ENCODE peak calls at places on chromosome 22, in eight cellular contexts. One of them, this sample, is unnamed.

GRCh38 chr22:32781695-32782094 is 19.8 kb upstream of the TIMP3 start:
- DNase-seq in CD8-positive, alpha-beta T cell: no peak
- DNase-seq in upper lobe of right lung: no peak
- DNase-seq in LNCaP clone FGC: no peak
- DNase-seq in AG09309: no peak
- DNase-seq in cardiac fibroblast: peak; percentile 59
- DNase-seq in left ventricle myocardium inferior: no peak
- DNase-seq in OCI-LY7: no peak
- DNase-seq in this sample: no peak

GRCh38 chr22:26385164-26385563 is 43.9 kb upstream of the ASPHD2 start:
- DNase-seq in LNCaP clone FGC: no peak
- DNase-seq in upper lobe of right lung: no peak
- DNase-seq in AG09309: no peak
- DNase-seq in cardiac fibroblast: no peak
- DNase-seq in OCI-LY7: no peak
- DNase-seq in CD8-positive, alpha-beta T cell: no peak
- DNase-seq in left ventricle myocardium inferior: no peak
- DNase-seq in this sample: no peak

GRCh38 chr22:32541481-32541880 is 66.9 kb downstream of the FBXO7 start:
- DNase-seq in AG09309: no peak
- DNase-seq in left ventricle myocardium inferior: no peak
- DNase-seq in CD8-positive, alpha-beta T cell: no peak
- DNase-seq in cardiac fibroblast: no peak
- DNase-seq in LNCaP clone FGC: no peak
- DNase-seq in OCI-LY7: no peak
- DNase-seq in upper lobe of right lung: no peak
- DNase-seq in this sample: no peak

GRCh38 chr22:46060292-46061123 is 83.5 kb upstream of the WNT7B start:
- DNase-seq in AG09309: no peak
- DNase-seq in cardiac fibroblast: no peak
- DNase-seq in CD8-positive, alpha-beta T cell: no peak
- DNase-seq in LNCaP clone FGC: no peak
- DNase-seq in upper lobe of right lung: no peak
- DNase-seq in OCI-LY7: no peak
- DNase-seq in left ventricle myocardium inferior: no peak
- DNase-seq in this sample: no peak

GRCh38 chr22:46377566-46378498 is 42.3 kb downstream of the TRMU start:
- DNase-seq in left ventricle myocardium inferior: no peak
- DNase-seq in OCI-LY7: no peak
- DNase-seq in AG09309: no peak
- DNase-seq in upper lobe of right lung: peak; percentile 93
- DNase-seq in CD8-positive, alpha-beta T cell: no peak
- DNase-seq in LNCaP clone FGC: no peak
- DNase-seq in cardiac fibroblast: peak; percentile 18
- DNase-seq in this sample: no peak

GRCh38 chr22:46183733-46184132 is 33.4 kb downstream of the PPARA start:
- DNase-seq in OCI-LY7: no peak
- DNase-seq in LNCaP clone FGC: no peak
- DNase-seq in AG09309: no peak
- DNase-seq in cardiac fibroblast: no peak
- DNase-seq in CD8-positive, alpha-beta T cell: no peak
- DNase-seq in upper lobe of right lung: no peak
- DNase-seq in left ventricle myocardium inferior: no peak
- DNase-seq in this sample: no peak

GRCh38 chr22:41925783-41926460 is 684 bp downstream of the TNFRSF13C start:
- DNase-seq in cardiac fibroblast: peak; percentile 51
- DNase-seq in upper lobe of right lung: peak; percentile 81
- DNase-seq in LNCaP clone FGC: no peak
- DNase-seq in CD8-positive, alpha-beta T cell: peak; percentile 68
- DNase-seq in OCI-LY7: peak; percentile 78
- DNase-seq in AG09309: no peak
- DNase-seq in left ventricle myocardium inferior: peak; percentile 67
- DNase-seq in this sample: no peak

GRCh38 chr22:35377735-35378134 is 3.2 kb upstream of the HMOX1 start:
- DNase-seq in cardiac fibroblast: no peak
- DNase-seq in OCI-LY7: no peak
- DNase-seq in CD8-positive, alpha-beta T cell: no peak
- DNase-seq in left ventricle myocardium inferior: no peak
- DNase-seq in LNCaP clone FGC: no peak
- DNase-seq in AG09309: no peak
- DNase-seq in upper lobe of right lung: no peak
- DNase-seq in this sample: no peak

GRCh38 chr22:28917747-28918543 is 34.6 kb downstream of the ZNRF3 start:
- DNase-seq in left ventricle myocardium inferior: peak; percentile 28
- DNase-seq in cardiac fibroblast: peak; percentile 46
- DNase-seq in CD8-positive, alpha-beta T cell: no peak
- DNase-seq in OCI-LY7: peak; percentile 40
- DNase-seq in upper lobe of right lung: peak; percentile 67
- DNase-seq in LNCaP clone FGC: no peak
- DNase-seq in AG09309: no peak
- DNase-seq in this sample: no peak

GRCh38 chr22:43222281-43222680 is 35.3 kb upstream of the TTLL12 start:
- DNase-seq in CD8-positive, alpha-beta T cell: no peak
- DNase-seq in upper lobe of right lung: no peak
- DNase-seq in left ventricle myocardium inferior: peak; percentile 66
- DNase-seq in AG09309: no peak
- DNase-seq in OCI-LY7: no peak
- DNase-seq in cardiac fibroblast: no peak
- DNase-seq in LNCaP clone FGC: no peak
- DNase-seq in this sample: no peak

GRCh38 chr22:31757265-31757664 is 3.4 kb downstream of the DEPDC5 start:
- DNase-seq in cardiac fibroblast: peak; percentile 28
- DNase-seq in LNCaP clone FGC: no peak
- DNase-seq in CD8-positive, alpha-beta T cell: no peak
- DNase-seq in OCI-LY7: no peak
- DNase-seq in left ventricle myocardium inferior: no peak
- DNase-seq in AG09309: no peak
- DNase-seq in upper lobe of right lung: no peak
- DNase-seq in this sample: no peak

GRCh38 chr22:29344137-29344536 is 28.6 kb upstream of the RASL10A start:
- DNase-seq in cardiac fibroblast: peak; percentile 88
- DNase-seq in upper lobe of right lung: peak; percentile 87
- DNase-seq in AG09309: peak; percentile 89
- DNase-seq in LNCaP clone FGC: peak; percentile 90
- DNase-seq in CD8-positive, alpha-beta T cell: no peak
- DNase-seq in OCI-LY7: no peak
- DNase-seq in left ventricle myocardium inferior: peak; percentile 78
- DNase-seq in this sample: peak; percentile 62

GRCh38 chr22:17167486-17167885 is 8.4 kb upstream of the HDHD5 start:
- DNase-seq in LNCaP clone FGC: peak; percentile 81
- DNase-seq in CD8-positive, alpha-beta T cell: no peak
- DNase-seq in AG09309: no peak
- DNase-seq in left ventricle myocardium inferior: peak; percentile 73
- DNase-seq in cardiac fibroblast: no peak
- DNase-seq in upper lobe of right lung: no peak
- DNase-seq in OCI-LY7: no peak
- DNase-seq in this sample: no peak

GRCh38 chr22:33321466-33321865 is 263.3 kb upstream of the SYN3 start:
- DNase-seq in CD8-positive, alpha-beta T cell: no peak
- DNase-seq in LNCaP clone FGC: no peak
- DNase-seq in upper lobe of right lung: no peak
- DNase-seq in left ventricle myocardium inferior: no peak
- DNase-seq in OCI-LY7: no peak
- DNase-seq in cardiac fibroblast: no peak
- DNase-seq in AG09309: no peak
- DNase-seq in this sample: no peak

DNA sequence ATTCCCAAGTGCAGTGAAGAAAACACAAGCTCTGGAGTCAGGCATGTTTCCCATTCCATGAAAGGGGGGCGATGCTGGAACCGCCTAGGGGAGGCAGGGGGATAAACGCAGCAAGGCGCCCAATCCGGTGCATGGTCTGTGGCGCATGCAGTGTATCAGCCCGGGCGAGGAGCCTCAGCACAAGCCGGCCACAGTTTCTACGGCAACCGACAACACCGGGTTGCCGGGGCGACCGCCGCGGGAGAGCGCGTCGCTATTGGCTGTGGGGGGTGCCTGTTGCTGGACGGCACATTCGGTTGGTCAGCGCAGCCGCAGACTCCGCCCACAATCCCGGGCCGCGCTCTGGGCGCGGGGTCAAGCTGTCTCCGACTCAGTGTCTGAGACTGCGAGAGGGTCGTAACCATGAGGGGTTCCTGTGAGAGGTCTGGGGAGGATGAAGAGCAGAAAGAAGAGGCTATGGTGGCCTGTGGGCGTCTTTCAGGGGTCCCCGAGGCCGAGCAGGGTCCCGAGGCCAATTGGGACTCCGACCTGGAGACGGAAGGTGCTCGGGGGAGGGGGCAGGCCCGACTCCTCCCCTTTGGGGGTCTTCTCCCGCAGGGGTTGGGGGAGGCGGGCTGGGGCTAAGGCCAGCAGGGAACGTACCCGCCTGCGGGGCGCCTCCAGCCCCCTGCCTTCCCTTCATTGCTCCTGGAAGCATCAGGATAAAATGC is at the start of gene LRRC74B:
- DNase-seq in upper lobe of right lung: peak; percentile 91
- DNase-seq in left ventricle myocardium inferior: peak; percentile 89
- DNase-seq in AG09309: peak; percentile 56
- DNase-seq in LNCaP clone FGC: peak; percentile 48
- DNase-seq in CD8-positive, alpha-beta T cell: peak; percentile 42
- DNase-seq in cardiac fibroblast: peak; percentile 95
- DNase-seq in OCI-LY7: peak; percentile 64
- DNase-seq in this sample: peak; percentile 75
- H3K4me3 ChIP-seq in upper lobe of right lung: peak within 1 kb of the TSS; percentile 34
- H3K4me3 ChIP-seq in left ventricle myocardium inferior: peak within 1 kb of the TSS; percentile 68
- H3K4me3 ChIP-seq in AG09309: peak within 1 kb of the TSS; percentile 63
- H3K4me3 ChIP-seq in LNCaP clone FGC: peak within 1 kb of the TSS; percentile 45
- H3K4me3 ChIP-seq in CD8-positive, alpha-beta T cell: peak within 1 kb of the TSS; percentile 17
- H3K4me3 ChIP-seq in cardiac fibroblast: peak within 1 kb of the TSS; percentile 49
- H3K4me3 ChIP-seq in OCI-LY7: peak within 1 kb of the TSS; percentile 8
- H3K4me3 ChIP-seq in this sample: peak within 1 kb of the TSS; percentile 57

GRCh38 chr22:37533995-37534394 is 14.8 kb upstream of the CARD10 start:
- DNase-seq in left ventricle myocardium inferior: no peak
- DNase-seq in cardiac fibroblast: peak; percentile 85
- DNase-seq in CD8-positive, alpha-beta T cell: no peak
- DNase-seq in OCI-LY7: no peak
- DNase-seq in LNCaP clone FGC: no peak
- DNase-seq in AG09309: no peak
- DNase-seq in upper lobe of right lung: no peak
- DNase-seq in this sample: no peak

GRCh38 chr22:37535159-37535558 is 15.9 kb upstream of the CARD10 start:
- DNase-seq in AG09309: no peak
- DNase-seq in LNCaP clone FGC: no peak
- DNase-seq in CD8-positive, alpha-beta T cell: no peak
- DNase-seq in upper lobe of right lung: no peak
- DNase-seq in cardiac fibroblast: no peak
- DNase-seq in OCI-LY7: no peak
- DNase-seq in left ventricle myocardium inferior: no peak
- DNase-seq in this sample: no peak

GRCh38 chr22:37534445-37534844 is 15.2 kb upstream of the CARD10 start:
- DNase-seq in upper lobe of right lung: no peak
- DNase-seq in left ventricle myocardium inferior: no peak
- DNase-seq in LNCaP clone FGC: no peak
- DNase-seq in CD8-positive, alpha-beta T cell: no peak
- DNase-seq in AG09309: no peak
- DNase-seq in cardiac fibroblast: no peak
- DNase-seq in OCI-LY7: no peak
- DNase-seq in this sample: no peak

GRCh38 chr22:37542959-37543358 is 17.3 kb upstream of the CDC42EP1 start:
- DNase-seq in LNCaP clone FGC: no peak
- DNase-seq in CD8-positive, alpha-beta T cell: no peak
- DNase-seq in AG09309: no peak
- DNase-seq in cardiac fibroblast: no peak
- DNase-seq in upper lobe of right lung: no peak
- DNase-seq in OCI-LY7: no peak
- DNase-seq in left ventricle myocardium inferior: no peak
- DNase-seq in this sample: no peak

DNA sequence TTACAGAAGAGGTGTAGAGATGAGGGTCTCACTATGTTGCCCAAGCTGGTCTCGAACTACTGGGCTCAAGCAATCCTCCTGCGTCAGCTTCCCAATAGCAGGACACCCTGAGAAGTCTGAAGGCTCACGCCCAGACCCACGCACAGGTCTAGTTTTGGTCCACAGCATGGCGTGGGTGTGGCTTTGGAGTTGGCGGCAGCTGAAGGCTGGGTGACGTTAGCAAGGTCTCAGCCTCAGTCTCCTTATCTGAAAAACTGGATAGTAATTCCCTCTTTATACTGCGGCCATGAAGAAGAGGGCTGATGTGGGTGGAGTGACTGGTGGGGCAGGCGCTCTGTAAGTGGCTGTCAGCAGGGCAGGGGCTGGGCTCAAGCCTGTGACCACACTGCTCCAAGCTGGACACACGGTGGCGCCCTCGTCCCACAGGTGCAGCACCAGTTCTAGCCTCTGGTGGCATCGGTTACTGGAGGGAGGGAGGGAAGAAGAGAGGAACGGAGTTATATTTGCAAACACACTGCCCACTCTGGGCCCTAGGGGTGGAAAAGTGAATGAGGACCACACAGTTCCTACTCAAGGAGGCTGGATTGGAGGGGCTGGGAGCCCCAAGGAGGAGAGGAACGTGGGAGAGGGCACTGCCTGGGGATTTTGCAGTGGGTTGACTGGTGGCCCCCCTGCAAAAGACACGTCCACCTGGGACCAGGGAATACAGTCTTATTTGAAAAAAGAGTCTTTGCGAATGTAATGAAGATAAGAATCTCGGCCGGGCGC is 19.6 kb upstream of the CARD10 start:
- DNase-seq in upper lobe of right lung: peak; percentile 97
- DNase-seq in OCI-LY7: peak; percentile 92
- DNase-seq in left ventricle myocardium inferior: peak; percentile 92
- DNase-seq in LNCaP clone FGC: peak; percentile 78
- DNase-seq in cardiac fibroblast: peak; percentile 97
- DNase-seq in AG09309: no peak
- DNase-seq in CD8-positive, alpha-beta T cell: peak; percentile 82
- DNase-seq in this sample: peak; percentile 79
- H3K4me3 ChIP-seq in upper lobe of right lung: no peak overlapping the region
- H3K4me3 ChIP-seq in OCI-LY7: no peak overlapping the region
- H3K4me3 ChIP-seq in left ventricle myocardium inferior: no peak overlapping the region
- H3K4me3 ChIP-seq in LNCaP clone FGC: no peak overlapping the region
- H3K4me3 ChIP-seq in cardiac fibroblast: no peak overlapping the region
- H3K4me3 ChIP-seq in AG09309: no peak overlapping the region
- H3K4me3 ChIP-seq in CD8-positive, alpha-beta T cell: no peak overlapping the region
- H3K4me3 ChIP-seq in this sample: no peak overlapping the region

GRCh38 chr22:50199251-50199721 is 1.5 kb upstream of the SELENOO start:
- DNase-seq in AG09309: no peak
- DNase-seq in CD8-positive, alpha-beta T cell: no peak
- DNase-seq in LNCaP clone FGC: no peak
- DNase-seq in upper lobe of right lung: no peak
- DNase-seq in cardiac fibroblast: no peak
- DNase-seq in left ventricle myocardium inferior: no peak
- DNase-seq in OCI-LY7: no peak
- DNase-seq in this sample: no peak
- H3K4me3 ChIP-seq in AG09309: no peak overlapping the region
- H3K4me3 ChIP-seq in CD8-positive, alpha-beta T cell: peak overlapping the region; percentile 68
- H3K4me3 ChIP-seq in LNCaP clone FGC: no peak overlapping the region
- H3K4me3 ChIP-seq in upper lobe of right lung: no peak overlapping the region
- H3K4me3 ChIP-seq in cardiac fibroblast: no peak overlapping the region
- H3K4me3 ChIP-seq in left ventricle myocardium inferior: peak overlapping the region; percentile 95
- H3K4me3 ChIP-seq in OCI-LY7: no peak overlapping the region
- H3K4me3 ChIP-seq in this sample: no peak overlapping the region

DNA sequence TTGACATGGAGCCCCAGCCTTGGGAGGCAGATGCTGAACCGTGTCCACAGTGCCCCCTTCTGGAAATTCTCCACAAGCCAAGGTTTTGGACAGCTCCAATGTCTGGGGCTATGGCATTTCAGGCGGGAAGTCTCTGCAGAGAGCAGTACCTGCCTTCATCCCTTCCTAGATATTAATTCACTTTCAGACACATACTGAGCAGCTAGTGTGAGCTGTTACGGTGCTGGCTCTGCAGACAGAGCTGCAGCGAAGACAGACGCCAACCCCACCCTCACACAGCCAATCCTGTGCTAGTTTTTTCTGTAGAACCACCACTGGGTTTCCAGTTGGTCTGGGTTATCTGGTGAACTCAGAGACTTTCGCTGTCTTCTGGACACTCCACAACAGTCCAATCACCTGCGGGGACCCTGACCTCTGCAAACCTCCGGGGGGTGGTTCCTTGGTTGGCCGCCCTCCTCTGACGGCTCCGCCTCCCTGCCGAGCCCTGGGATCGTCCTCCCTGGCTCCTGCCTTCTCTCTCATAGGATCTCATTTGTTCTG is 9.1 kb downstream of the LMF2 start:
- DNase-seq in left ventricle myocardium inferior: no peak
- DNase-seq in OCI-LY7: peak; percentile 80
- DNase-seq in AG09309: no peak
- DNase-seq in upper lobe of right lung: no peak
- DNase-seq in LNCaP clone FGC: no peak
- DNase-seq in CD8-positive, alpha-beta T cell: peak; percentile 61
- DNase-seq in cardiac fibroblast: peak; percentile 70
- DNase-seq in this sample: no peak
- H3K4me3 ChIP-seq in left ventricle myocardium inferior: no peak overlapping the region
- H3K4me3 ChIP-seq in OCI-LY7: no peak overlapping the region
- H3K4me3 ChIP-seq in AG09309: no peak overlapping the region
- H3K4me3 ChIP-seq in upper lobe of right lung: no peak overlapping the region
- H3K4me3 ChIP-seq in LNCaP clone FGC: no peak overlapping the region
- H3K4me3 ChIP-seq in CD8-positive, alpha-beta T cell: no peak overlapping the region
- H3K4me3 ChIP-seq in cardiac fibroblast: no peak overlapping the region
- H3K4me3 ChIP-seq in this sample: no peak overlapping the region